ENCODE peak calls at places on chromosome 20, in eight cellular contexts. R is astrocyte of the spinal cord, V is foreskin fibroblast, G is pancreas, Z is tibial artery, C is lung, T is ascending aorta, Y is PC-9. F is an unnamed sample.

GRCh38 chr20:21453676-21454075 is 56.4 kb upstream of the NKX2-4 start:
- DNase-seq in R (no peak), V (no peak), G (no peak), Z (no peak), C (no peak), T (no peak), Y (no peak), F (no peak)

GRCh38 chr20:47957135-47957534 is 171.9 kb upstream of the SULF2 start:
- DNase-seq in R (no peak), V (no peak), G (no peak), Z (no peak), C (no peak), T (no peak), Y (no peak), F (no peak)

GRCh38 chr20:1341561-1342265 is 12.8 kb upstream of the SDCBP2 start:
- DNase-seq in R (peak), V (peak), G (no peak), Z (no peak), C (peak), T (no peak), Y (peak), F (no peak)

GRCh38 chr20:57006411-57007170 is 259.9 kb downstream of the BMP7 start:
- DNase-seq in R (peak), V (no peak), G (no peak), Z (no peak), C (no peak), T (no peak), Y (peak), F (no peak)

GRCh38 chr20:63968928-63969760 is 586 bp downstream of the ZNF512B start:
- DNase-seq in R (no peak), V (peak), G (peak), Z (no peak), C (no peak), T (peak), Y (peak), F (peak)

GRCh38 chr20:35088231-35088794 is 4.3 kb downstream of the TRPC4AP start:
- DNase-seq in R (no peak), V (no peak), G (no peak), Z (no peak), C (no peak), T (no peak), Y (no peak), F (no peak)

GRCh38 chr20:2470051-2470431 is 548 bp downstream of the SNRPB start:
- DNase-seq in R (peak), V (peak), G (peak), Z (peak), C (no peak), T (peak), Y (peak), F (peak)

GRCh38 chr20:50100552-50100951 is 12.4 kb downstream of the UBE2V1 start:
- DNase-seq in R (no peak), V (no peak), G (no peak), Z (no peak), C (no peak), T (no peak), Y (no peak), F (no peak)

GRCh38 chr20:24503352-24503931 is 34.0 kb downstream of the SYNDIG1 start:
- DNase-seq in R (peak), V (peak), G (no peak), Z (no peak), C (peak), T (no peak), Y (no peak), F (no peak)

GRCh38 chr20:1557605-1558004 is at the start of gene SIRPD:
- DNase-seq in R (no peak), V (no peak), G (no peak), Z (no peak), C (no peak), T (no peak), Y (no peak), F (no peak)

GRCh38 chr20:23654722-23655121 is 17.0 kb upstream of the CST3 start:
- DNase-seq in R (no peak), V (no peak), G (no peak), Z (no peak), C (no peak), T (no peak), Y (no peak), F (no peak)

GRCh38 chr20:62914970-62915457 is 11.3 kb downstream of the DIDO1 start:
- DNase-seq in R (peak), V (peak), G (no peak), Z (peak), C (no peak), T (no peak), Y (no peak), F (peak)

GRCh38 chr20:23574977-23575376 is 6.7 kb upstream of the CST9L start:
- DNase-seq in R (no peak), V (no peak), G (no peak), Z (no peak), C (no peak), T (no peak), Y (no peak), F (no peak)

GRCh38 chr20:4922186-4922585 is 79.1 kb downstream of the SLC23A2 start:
- DNase-seq in R (no peak), V (no peak), G (no peak), Z (no peak), C (no peak), T (no peak), Y (no peak), F (no peak)

GRCh38 chr20:51372176-51372803 is 170.2 kb downstream of the NFATC2 start:
- DNase-seq in R (peak), V (peak), G (peak), Z (no peak), C (peak), T (peak), Y (peak), F (peak)

GRCh38 chr20:32582659-32583580 is 2.2 kb downstream of the NOL4L start:
- DNase-seq in R (no peak), V (peak), G (peak), Z (no peak), C (no peak), T (no peak), Y (no peak), F (no peak)

GRCh38 chr20:32581839-32582658 is 3.1 kb downstream of the NOL4L start:
- DNase-seq in R (no peak), V (no peak), G (no peak), Z (no peak), C (no peak), T (no peak), Y (no peak), F (no peak)

GRCh38 chr20:32585011-32585518 is at the start of gene NOL4L:
- DNase-seq in R (no peak), V (peak), G (no peak), Z (no peak), C (no peak), T (no peak), Y (no peak), F (peak)

GRCh38 chr20:32585519-32586127 is 490 bp upstream of the NOL4L start:
- DNase-seq in R (no peak), V (no peak), G (no peak), Z (no peak), C (no peak), T (no peak), Y (no peak), F (no peak)

DNA sequence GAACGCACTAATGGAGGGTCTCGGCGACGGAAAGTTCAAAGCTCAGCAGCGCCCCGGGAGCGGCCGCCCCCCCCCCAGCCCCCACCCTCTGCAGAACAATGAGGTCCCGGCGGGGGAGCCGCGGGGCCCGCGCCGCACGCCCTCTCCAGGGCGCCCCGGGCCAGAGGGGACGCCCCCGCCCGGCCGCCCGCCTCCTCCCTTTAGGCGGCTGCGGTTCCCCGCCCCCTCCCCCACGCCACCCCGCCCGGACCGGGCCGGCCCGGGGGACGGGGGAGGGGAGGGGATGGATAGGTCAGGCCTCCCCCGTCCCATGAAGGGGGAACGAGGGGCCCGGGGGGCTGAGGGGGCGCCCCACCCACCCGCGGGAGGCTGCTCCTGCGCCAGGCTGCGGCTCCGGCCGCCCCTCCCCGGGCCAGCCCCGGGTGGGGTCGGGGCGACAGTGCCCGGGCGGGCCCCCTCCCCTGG is 1.5 kb downstream of the NOL4L start:
- DNase-seq in R (no peak), V (no peak), G (no peak), Z (no peak), C (no peak), T (no peak), Y (no peak), F (no peak)
- TF ChIP-seq CTCF in R (no peak), V (no peak), G (no peak), Z (no peak), C (no peak), T (no peak), Y (no peak), F (no peak)

GRCh38 chr20:44651507-44652373 is at the start of gene ADA:
- DNase-seq in R (peak), V (peak), G (peak), Z (peak), C (peak), T (peak), Y (peak), F (peak)
- TF ChIP-seq CTCF in R (no peak), V (no peak), G (no peak), Z (no peak), C (no peak), T (no peak), Y (no peak), F (peak)

GRCh38 chr20:58154106-58154505 is 74.3 kb downstream of the ANKRD60 start:
- DNase-seq in R (no peak), V (peak), G (no peak), Z (no peak), C (no peak), T (no peak), Y (no peak), F (no peak)
- TF ChIP-seq CTCF in R (no peak), V (no peak), G (no peak), Z (no peak), C (no peak), T (no peak), Y (no peak), F (no peak)

GRCh38 chr20:9409352-9409751 is 105.0 kb upstream of the LAMP5 start:
- DNase-seq in R (peak), V (peak), G (no peak), Z (no peak), C (no peak), T (no peak), Y (peak), F (no peak)
- TF ChIP-seq CTCF in R (no peak), V (no peak), G (no peak), Z (no peak), C (no peak), T (no peak), Y (no peak), F (no peak)

DNA sequence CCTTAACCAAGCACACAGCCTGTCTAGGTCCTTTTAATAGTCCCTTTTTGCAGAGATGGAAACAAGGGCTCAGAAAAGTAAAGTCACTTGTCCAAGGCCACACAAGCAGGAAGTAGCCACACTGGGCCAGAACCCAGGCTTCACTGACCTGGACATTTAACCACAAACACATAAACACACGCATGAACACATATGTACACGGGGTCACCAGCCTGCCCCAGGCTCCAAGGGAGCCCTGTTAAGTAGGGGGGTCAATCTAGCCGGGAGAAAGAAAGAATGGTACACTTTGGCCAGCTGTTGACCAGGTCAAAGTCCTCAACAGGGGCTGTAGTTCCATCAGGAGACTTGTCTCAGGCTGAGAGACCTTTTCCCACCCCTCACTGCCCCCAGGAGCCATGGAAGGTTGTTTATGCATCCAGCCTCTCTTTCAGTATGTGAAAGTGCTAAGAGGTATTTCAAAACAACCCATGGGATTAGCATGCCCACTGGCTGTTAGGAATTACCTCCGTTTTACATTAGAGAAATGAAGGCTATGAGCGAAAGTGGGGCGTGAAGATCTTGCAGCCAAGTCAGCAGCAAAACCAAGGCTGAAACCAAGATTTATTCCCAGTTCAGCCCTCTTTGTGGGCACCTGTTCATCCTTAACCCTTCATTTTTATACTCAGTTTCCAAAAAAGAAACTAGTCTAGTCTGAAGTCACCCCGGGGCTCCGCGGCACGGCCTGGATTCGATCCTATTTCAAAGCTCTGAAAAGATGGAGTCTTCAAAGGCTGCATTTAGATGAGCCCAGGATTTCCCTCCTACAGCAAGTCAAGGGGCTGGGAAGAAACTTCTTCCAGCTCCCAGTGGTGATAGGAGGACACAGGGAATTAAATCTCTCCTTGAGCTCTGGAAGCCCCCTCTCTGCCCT is 9.8 kb downstream of the SDC4 start:
- DNase-seq in R (no peak), V (peak), G (no peak), Z (peak), C (no peak), T (no peak), Y (no peak), F (no peak)
- TF ChIP-seq CTCF in R (no peak), V (no peak), G (no peak), Z (no peak), C (no peak), T (no peak), Y (no peak), F (no peak)

DNA sequence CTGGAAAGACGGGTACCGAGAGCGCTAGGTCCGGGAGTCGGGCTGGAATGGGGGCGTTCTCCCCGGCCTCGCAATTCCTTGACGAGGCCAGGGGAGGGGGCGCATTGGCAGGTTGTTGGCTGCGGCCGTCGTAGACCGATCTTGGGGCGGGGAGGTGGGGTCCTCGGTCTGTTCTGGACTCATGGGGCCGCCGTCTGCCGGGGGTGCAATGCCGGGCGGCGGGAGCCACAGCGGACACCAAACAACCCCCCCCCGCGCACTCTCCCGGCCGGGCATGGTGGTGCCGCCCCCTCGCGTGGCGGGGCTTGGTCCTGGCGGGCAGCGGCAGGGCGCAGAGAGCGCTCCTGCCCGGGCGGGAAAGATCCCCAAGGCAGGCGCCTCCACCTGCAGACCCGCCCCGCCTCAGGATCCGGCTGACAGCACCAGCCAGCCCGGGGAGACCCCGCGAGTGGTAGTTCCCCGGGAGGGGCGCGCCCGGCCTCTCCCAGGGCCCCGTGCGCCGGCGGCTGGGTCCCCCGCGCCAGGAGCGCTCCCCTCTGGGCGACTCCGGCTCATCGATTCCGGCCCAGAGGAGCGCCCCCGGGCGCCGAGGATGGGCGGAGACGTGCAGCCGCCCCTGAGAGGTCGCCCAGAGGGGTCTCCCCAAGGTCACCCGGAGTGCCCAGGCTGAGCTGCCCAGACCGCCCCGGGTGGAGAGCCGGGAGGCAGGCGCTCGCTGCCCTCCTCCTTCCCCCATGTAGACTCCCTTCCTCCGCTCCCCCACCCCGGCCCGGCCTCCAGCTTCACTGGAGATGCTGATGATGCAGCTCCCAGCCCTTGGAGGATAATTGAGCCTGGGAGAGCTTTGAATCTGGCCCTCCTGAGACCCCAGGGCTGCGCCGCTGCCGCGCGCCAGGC is 709 bp downstream of the PPP1R16B start:
- DNase-seq in R (no peak), V (peak), G (no peak), Z (no peak), C (no peak), T (no peak), Y (no peak), F (peak)
- TF ChIP-seq CTCF in R (no peak), V (no peak), G (no peak), Z (no peak), C (no peak), T (peak), Y (no peak), F (no peak)